ENCODE peak calls at places on chromosomes 11 and 22, in nine cellular contexts. T is choroid plexus epithelial cell, L is left ventricle myocardium inferior, R is endodermal cell, P is AG04450, V is heart right ventricle, K is neural progenitor cell, S is DND-41, N is epithelial cell of esophagus. F is an unnamed sample.
A peak's percentile ranks its signal among the peaks of the same experiment; 100 is the strongest.

GRCh38 chr22:26452236-26453016 is 23.4 kb downstream of the ASPHD2 start:
- DNase-seq in N (no peak), L (no peak), V (no peak), P (no peak), S (no peak), K (no peak), R (no peak), T (no peak), F (no peak)

GRCh38 chr11:32396331-32396730 is 39.0 kb downstream of the WT1 start:
- DNase-seq in T (no peak), S (peak; percentile 78), L (no peak), N (no peak), R (no peak), P (no peak), K (no peak), V (no peak), F (no peak)

GRCh38 chr22:49182416-49182815 is 645.3 kb downstream of the BRD1 start:
- DNase-seq in N (no peak), P (no peak), V (no peak), K (no peak), R (no peak), S (no peak), T (no peak), L (no peak), F (no peak)

GRCh38 chr22:43853328-43853931 is 8.9 kb downstream of the SULT4A1 start:
- DNase-seq in K (no peak), S (no peak), V (no peak), R (peak; percentile 55), L (no peak), T (no peak), N (no peak), P (no peak), F (no peak)

GRCh38 chr11:132790466-132790865 is 741.8 kb downstream of the OPCML start:
- DNase-seq in P (no peak), N (no peak), T (no peak), R (no peak), V (no peak), K (no peak), S (no peak), L (no peak), F (no peak)

GRCh38 chr11:82722236-82722635 is 11.4 kb downstream of the FAM181B start:
- DNase-seq in N (no peak), S (no peak), P (no peak), R (no peak), T (no peak), K (no peak), V (no peak), L (no peak), F (no peak)

GRCh38 chr11:355581-356458 is 13.5 kb upstream of the B4GALNT4 start:
- DNase-seq in T (peak; percentile 98), L (peak; percentile 94), N (peak; percentile 92), P (peak; percentile 93), R (peak; percentile 97), V (peak; percentile 97), K (peak; percentile 93), S (peak; percentile 93), F (peak; percentile 94)

GRCh38 chr11:130179396-130180306 is 20.1 kb downstream of the ST14 start:
- DNase-seq in V (peak; percentile 23), L (no peak), P (no peak), K (no peak), T (no peak), S (no peak), R (no peak), N (no peak), F (no peak)

DNA sequence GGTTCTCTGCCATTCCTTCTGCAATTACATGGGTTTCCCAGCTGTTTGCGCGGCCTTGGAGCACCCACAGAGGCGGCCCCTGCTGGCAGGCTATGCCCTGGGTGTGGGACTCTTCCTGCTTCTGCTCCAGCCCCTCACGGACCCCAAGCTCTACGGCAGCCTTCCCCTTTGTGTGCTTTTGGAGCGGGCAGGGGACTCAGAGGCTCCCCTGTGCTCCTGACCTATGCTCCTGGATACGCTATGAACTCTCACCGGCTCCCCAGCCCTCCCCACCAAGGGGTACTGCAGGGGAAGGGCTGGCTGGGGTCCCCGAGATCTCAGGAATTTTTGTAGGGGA is 2.6 kb downstream of the RCE1 start:
- DNase-seq in K (no peak), S (no peak), N (no peak), P (no peak), V (no peak), L (no peak), T (peak; percentile 17), R (peak; percentile 48), F (no peak)
- TF ChIP-seq CTCF in K (no peak), S (peak; percentile 26), N (no peak), P (no peak), V (no peak), L (no peak), T (peak; percentile 20), R (no peak), F (no peak)

GRCh38 chr11:134583397-134583990 is 171.5 kb upstream of the B3GAT1 start:
- DNase-seq in S (peak; percentile 46), T (no peak), K (no peak), P (no peak), N (no peak), V (peak; percentile 3), L (no peak), R (no peak), F (no peak)

GRCh38 chr11:134584001-134584561 is 172.0 kb upstream of the B3GAT1 start:
- DNase-seq in T (no peak), N (no peak), V (no peak), P (no peak), S (peak; percentile 3), R (no peak), K (no peak), L (no peak), F (no peak)

GRCh38 chr11:134580635-134581025 is 168.6 kb upstream of the B3GAT1 start:
- DNase-seq in S (peak; percentile 3), N (no peak), L (no peak), K (no peak), V (no peak), P (no peak), R (no peak), T (no peak), F (no peak)

GRCh38 chr11:134581121-134581626 is 169.1 kb upstream of the B3GAT1 start:
- DNase-seq in L (no peak), P (no peak), N (no peak), S (no peak), T (no peak), V (peak; percentile 2), R (no peak), K (no peak), F (no peak)

GRCh38 chr11:134581966-134582787 is 170.1 kb upstream of the B3GAT1 start:
- DNase-seq in L (no peak), R (no peak), P (no peak), T (no peak), K (no peak), V (no peak), S (peak; percentile 4), N (no peak), F (no peak)
- TF ChIP-seq CTCF in L (no peak), R (no peak), P (no peak), T (no peak), K (no peak), V (no peak), S (no peak), N (no peak), F (no peak)

GRCh38 chr22:45318558-45319318 is 9.0 kb downstream of the FAM118A start:
- DNase-seq in S (peak; percentile 24), K (peak; percentile 32), R (no peak), V (no peak), P (no peak), N (no peak), T (peak; percentile 72), L (no peak), F (no peak)

GRCh38 chr22:45316796-45317526 is 7.2 kb downstream of the FAM118A start:
- DNase-seq in S (no peak), V (no peak), P (no peak), R (no peak), N (no peak), K (no peak), T (no peak), L (no peak), F (no peak)

GRCh38 chr22:45318168-45318557 is 8.4 kb downstream of the FAM118A start:
- DNase-seq in N (peak; percentile 79), P (peak; percentile 89), L (peak; percentile 78), R (no peak), T (peak; percentile 98), K (peak; percentile 75), S (peak; percentile 74), V (peak; percentile 89), F (peak; percentile 40)

GRCh38 chr22:45319319-45319675 is 9.6 kb downstream of the FAM118A start:
- DNase-seq in L (peak; percentile 45), V (no peak), K (peak; percentile 74), S (no peak), R (no peak), P (peak; percentile 39), N (no peak), T (peak; percentile 88), F (no peak)

DNA sequence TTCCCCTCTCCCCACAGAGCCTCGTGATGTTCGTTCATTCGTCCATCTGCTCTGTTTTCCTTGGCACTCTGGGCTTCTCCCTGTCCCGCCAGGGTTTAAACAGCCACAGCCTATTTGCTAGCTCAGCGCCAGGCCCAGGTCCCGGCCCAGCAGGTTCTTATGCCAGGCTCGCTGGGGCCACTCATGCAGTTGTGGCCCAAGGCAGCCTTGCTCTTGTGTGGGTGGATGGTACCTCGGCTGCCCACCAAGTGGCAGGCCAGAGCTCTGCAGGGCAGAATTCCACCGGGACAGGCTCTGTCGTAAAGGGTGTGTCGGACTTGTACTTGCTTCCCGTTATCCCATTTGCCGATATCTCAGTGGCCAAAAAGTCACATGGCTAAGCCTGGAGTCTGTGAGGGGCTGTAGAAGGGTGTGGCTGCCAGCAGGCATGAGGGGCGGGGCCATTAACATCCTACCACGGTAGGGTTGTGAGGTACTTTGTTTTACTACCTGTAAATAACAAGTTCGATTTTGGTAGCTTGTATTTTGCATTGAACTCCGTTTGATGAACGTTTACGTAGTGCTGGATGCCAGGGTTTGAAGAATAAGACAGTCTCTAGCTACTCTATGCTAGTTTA is 7.9 kb downstream of the FAM118A start:
- DNase-seq in K (peak; percentile 30), V (peak; percentile 64), S (no peak), N (peak; percentile 64), P (no peak), L (peak; percentile 50), R (peak; percentile 76), T (peak; percentile 46), F (peak; percentile 31)
- TF ChIP-seq CTCF in K (peak; percentile 39), V (peak; percentile 63), S (no peak), N (peak; percentile 56), P (peak; percentile 35), L (peak; percentile 58), R (peak; percentile 60), T (peak; percentile 38), F (no peak)

GRCh38 chr11:7538466-7539454 is 25.0 kb downstream of the PPFIBP2 start:
- DNase-seq in V (no peak), N (peak; percentile 74), R (no peak), L (no peak), K (peak; percentile 25), P (no peak), S (no peak), T (no peak), F (no peak)

GRCh38 chr11:7538023-7538422 is 24.2 kb downstream of the PPFIBP2 start:
- DNase-seq in L (peak; percentile 32), V (peak; percentile 36), T (no peak), N (no peak), P (no peak), S (no peak), K (no peak), R (no peak), F (no peak)

GRCh38 chr11:7537260-7537659 is 23.5 kb downstream of the PPFIBP2 start:
- DNase-seq in S (no peak), P (no peak), K (no peak), L (no peak), R (no peak), V (no peak), N (no peak), T (no peak), F (no peak)

GRCh38 chr11:7534030-7534378 is 20.2 kb downstream of the PPFIBP2 start:
- DNase-seq in T (no peak), R (no peak), K (no peak), P (no peak), V (no peak), L (no peak), N (no peak), S (no peak), F (no peak)

GRCh38 chr11:7536102-7536501 is 22.3 kb downstream of the PPFIBP2 start:
- DNase-seq in L (no peak), P (no peak), V (no peak), K (peak; percentile 50), T (no peak), S (no peak), R (peak; percentile 66), N (no peak), F (peak; percentile 22)
- TF ChIP-seq CTCF in L (peak; percentile 34), P (no peak), V (peak; percentile 19), K (peak; percentile 54), T (peak; percentile 18), S (peak; percentile 51), R (peak; percentile 72), N (no peak), F (no peak)